ENCODE peak calls at places on chromosomes 3 and 15, in six cellular contexts. One of them, this sample, is unnamed.
A peak's percentile ranks its signal among the peaks of the same experiment; 100 is the strongest.

GRCh38 chr15:60397772-60398445 is at the start of gene ANXA2:
- DNase-seq in sigmoid colon: peak; percentile 95
- DNase-seq in spleen: peak; percentile 94
- DNase-seq in breast epithelium: peak; percentile 92
- DNase-seq in HepG2: no peak
- DNase-seq in vagina: peak; percentile 93
- DNase-seq in this sample: peak; percentile 92

GRCh38 chr3:58526124-58526957 is 10.6 kb downstream of the ACOX2 start:
- DNase-seq in breast epithelium: no peak
- DNase-seq in spleen: no peak
- DNase-seq in sigmoid colon: no peak
- DNase-seq in HepG2: peak; percentile 88
- DNase-seq in vagina: no peak
- DNase-seq in this sample: no peak

GRCh38 chr3:130516645-130517512 is at the start of gene COL6A6:
- DNase-seq in vagina: no peak
- DNase-seq in breast epithelium: no peak
- DNase-seq in spleen: no peak
- DNase-seq in HepG2: no peak
- DNase-seq in sigmoid colon: no peak
- DNase-seq in this sample: no peak

GRCh38 chr15:38398134-38398533 is 55.8 kb upstream of the FAM98B start:
- DNase-seq in breast epithelium: no peak
- DNase-seq in vagina: no peak
- DNase-seq in spleen: no peak
- DNase-seq in HepG2: peak; percentile 13
- DNase-seq in sigmoid colon: peak; percentile 74
- DNase-seq in this sample: peak; percentile 15

GRCh38 chr3:153221748-153222162 is 59.7 kb downstream of the RAP2B start:
- DNase-seq in vagina: no peak
- DNase-seq in spleen: peak; percentile 85
- DNase-seq in breast epithelium: no peak
- DNase-seq in sigmoid colon: peak; percentile 80
- DNase-seq in HepG2: no peak
- DNase-seq in this sample: peak; percentile 49

GRCh38 chr15:44593042-44593736 is 56.2 kb downstream of the EIF3J start:
- DNase-seq in sigmoid colon: no peak
- DNase-seq in vagina: no peak
- DNase-seq in spleen: no peak
- DNase-seq in breast epithelium: no peak
- DNase-seq in HepG2: no peak
- DNase-seq in this sample: no peak

GRCh38 chr3:128998532-128998931 is 2.6 kb upstream of the EFCC1 start:
- DNase-seq in vagina: no peak
- DNase-seq in breast epithelium: no peak
- DNase-seq in HepG2: no peak
- DNase-seq in sigmoid colon: no peak
- DNase-seq in spleen: no peak
- DNase-seq in this sample: no peak

GRCh38 chr15:97072560-97072959 is 742.1 kb downstream of the NR2F2 start:
- DNase-seq in vagina: no peak
- DNase-seq in HepG2: no peak
- DNase-seq in breast epithelium: no peak
- DNase-seq in spleen: no peak
- DNase-seq in sigmoid colon: no peak
- DNase-seq in this sample: no peak

GRCh38 chr3:145776782-145777408 is 384.1 kb downstream of the PLOD2 start:
- DNase-seq in sigmoid colon: no peak
- DNase-seq in HepG2: peak; percentile 47
- DNase-seq in spleen: no peak
- DNase-seq in breast epithelium: no peak
- DNase-seq in vagina: no peak
- DNase-seq in this sample: no peak

GRCh38 chr3:187263270-187263669 is 28.3 kb downstream of the MASP1 start:
- DNase-seq in breast epithelium: no peak
- DNase-seq in vagina: no peak
- DNase-seq in spleen: no peak
- DNase-seq in sigmoid colon: no peak
- DNase-seq in HepG2: no peak
- DNase-seq in this sample: no peak

GRCh38 chr3:158330820-158331219 is 220.9 kb downstream of the RSRC1 start:
- DNase-seq in vagina: no peak
- DNase-seq in breast epithelium: no peak
- DNase-seq in HepG2: no peak
- DNase-seq in sigmoid colon: no peak
- DNase-seq in spleen: no peak
- DNase-seq in this sample: no peak

GRCh38 chr3:193788189-193788946 is 195.4 kb downstream of the OPA1 start:
- DNase-seq in sigmoid colon: peak; percentile 84
- DNase-seq in breast epithelium: no peak
- DNase-seq in spleen: no peak
- DNase-seq in HepG2: peak; percentile 64
- DNase-seq in vagina: no peak
- DNase-seq in this sample: peak; percentile 54

GRCh38 chr3:10964537-10965167 is 27.9 kb upstream of the SLC6A1 start:
- DNase-seq in spleen: no peak
- DNase-seq in breast epithelium: no peak
- DNase-seq in HepG2: no peak
- DNase-seq in sigmoid colon: no peak
- DNase-seq in vagina: no peak
- DNase-seq in this sample: peak; percentile 34

GRCh38 chr3:44929782-44930181 is 46.2 kb downstream of the ZDHHC3 start:
- DNase-seq in HepG2: no peak
- DNase-seq in sigmoid colon: no peak
- DNase-seq in breast epithelium: no peak
- DNase-seq in vagina: no peak
- DNase-seq in spleen: no peak
- DNase-seq in this sample: no peak

GRCh38 chr15:85296615-85297402 is 83.6 kb upstream of the AKAP13 start:
- DNase-seq in breast epithelium: no peak
- DNase-seq in vagina: peak; percentile 88
- DNase-seq in spleen: peak; percentile 81
- DNase-seq in sigmoid colon: peak; percentile 81
- DNase-seq in HepG2: peak; percentile 75
- DNase-seq in this sample: peak; percentile 78

GRCh38 chr15:48411971-48412591 is 80.9 kb downstream of the DUT start:
- DNase-seq in vagina: peak; percentile 83
- DNase-seq in breast epithelium: no peak
- DNase-seq in spleen: no peak
- DNase-seq in HepG2: no peak
- DNase-seq in sigmoid colon: no peak
- DNase-seq in this sample: no peak

GRCh38 chr3:197201840-197202452 is 96.5 kb downstream of the DLG1 start:
- DNase-seq in spleen: no peak
- DNase-seq in breast epithelium: no peak
- DNase-seq in sigmoid colon: no peak
- DNase-seq in vagina: no peak
- DNase-seq in HepG2: no peak
- DNase-seq in this sample: no peak

GRCh38 chr3:69161587-69162196 is 39.3 kb upstream of the LMOD3 start:
- DNase-seq in vagina: no peak
- DNase-seq in spleen: no peak
- DNase-seq in HepG2: peak; percentile 43
- DNase-seq in sigmoid colon: no peak
- DNase-seq in breast epithelium: no peak
- DNase-seq in this sample: no peak

GRCh38 chr15:66862111-66862815 is 160.2 kb downstream of the SMAD6 start:
- DNase-seq in vagina: peak; percentile 40
- DNase-seq in HepG2: no peak
- DNase-seq in sigmoid colon: no peak
- DNase-seq in breast epithelium: peak; percentile 14
- DNase-seq in spleen: peak; percentile 51
- DNase-seq in this sample: peak; percentile 4

GRCh38 chr15:89127054-89127702 is 38.9 kb downstream of the ABHD2 start:
- DNase-seq in spleen: no peak
- DNase-seq in HepG2: no peak
- DNase-seq in breast epithelium: no peak
- DNase-seq in sigmoid colon: no peak
- DNase-seq in vagina: no peak
- DNase-seq in this sample: no peak

GRCh38 chr15:62059818-62060115 is 480 bp downstream of the VPS13C start:
- DNase-seq in sigmoid colon: peak; percentile 66
- DNase-seq in HepG2: peak; percentile 61
- DNase-seq in spleen: no peak
- DNase-seq in breast epithelium: no peak
- DNase-seq in vagina: no peak
- DNase-seq in this sample: peak; percentile 76

GRCh38 chr3:24608701-24609387 is 114.2 kb upstream of the THRB start:
- DNase-seq in HepG2: no peak
- DNase-seq in sigmoid colon: no peak
- DNase-seq in breast epithelium: no peak
- DNase-seq in spleen: no peak
- DNase-seq in vagina: no peak
- DNase-seq in this sample: no peak

GRCh38 chr15:97909291-97909891 is 51.1 kb upstream of the ARRDC4 start:
- DNase-seq in spleen: peak; percentile 84
- DNase-seq in sigmoid colon: peak; percentile 79
- DNase-seq in vagina: no peak
- DNase-seq in HepG2: peak; percentile 33
- DNase-seq in breast epithelium: no peak
- DNase-seq in this sample: peak; percentile 77

GRCh38 chr3:12944849-12945248 is 103.5 kb upstream of the RPL32 start:
- DNase-seq in HepG2: no peak
- DNase-seq in sigmoid colon: no peak
- DNase-seq in breast epithelium: no peak
- DNase-seq in spleen: no peak
- DNase-seq in vagina: no peak
- DNase-seq in this sample: no peak

GRCh38 chr3:12944413-12944812 is 103.0 kb upstream of the RPL32 start:
- DNase-seq in vagina: no peak
- DNase-seq in sigmoid colon: no peak
- DNase-seq in HepG2: no peak
- DNase-seq in breast epithelium: no peak
- DNase-seq in spleen: no peak
- DNase-seq in this sample: no peak

GRCh38 chr3:12940854-12941253 is 99.5 kb upstream of the RPL32 start:
- DNase-seq in breast epithelium: no peak
- DNase-seq in spleen: no peak
- DNase-seq in sigmoid colon: no peak
- DNase-seq in HepG2: no peak
- DNase-seq in vagina: no peak
- DNase-seq in this sample: no peak

GRCh38 chr3:12941495-12942023 is 100.2 kb upstream of the RPL32 start:
- DNase-seq in sigmoid colon: no peak
- DNase-seq in HepG2: no peak
- DNase-seq in breast epithelium: no peak
- DNase-seq in spleen: no peak
- DNase-seq in vagina: no peak
- DNase-seq in this sample: no peak

DNA sequence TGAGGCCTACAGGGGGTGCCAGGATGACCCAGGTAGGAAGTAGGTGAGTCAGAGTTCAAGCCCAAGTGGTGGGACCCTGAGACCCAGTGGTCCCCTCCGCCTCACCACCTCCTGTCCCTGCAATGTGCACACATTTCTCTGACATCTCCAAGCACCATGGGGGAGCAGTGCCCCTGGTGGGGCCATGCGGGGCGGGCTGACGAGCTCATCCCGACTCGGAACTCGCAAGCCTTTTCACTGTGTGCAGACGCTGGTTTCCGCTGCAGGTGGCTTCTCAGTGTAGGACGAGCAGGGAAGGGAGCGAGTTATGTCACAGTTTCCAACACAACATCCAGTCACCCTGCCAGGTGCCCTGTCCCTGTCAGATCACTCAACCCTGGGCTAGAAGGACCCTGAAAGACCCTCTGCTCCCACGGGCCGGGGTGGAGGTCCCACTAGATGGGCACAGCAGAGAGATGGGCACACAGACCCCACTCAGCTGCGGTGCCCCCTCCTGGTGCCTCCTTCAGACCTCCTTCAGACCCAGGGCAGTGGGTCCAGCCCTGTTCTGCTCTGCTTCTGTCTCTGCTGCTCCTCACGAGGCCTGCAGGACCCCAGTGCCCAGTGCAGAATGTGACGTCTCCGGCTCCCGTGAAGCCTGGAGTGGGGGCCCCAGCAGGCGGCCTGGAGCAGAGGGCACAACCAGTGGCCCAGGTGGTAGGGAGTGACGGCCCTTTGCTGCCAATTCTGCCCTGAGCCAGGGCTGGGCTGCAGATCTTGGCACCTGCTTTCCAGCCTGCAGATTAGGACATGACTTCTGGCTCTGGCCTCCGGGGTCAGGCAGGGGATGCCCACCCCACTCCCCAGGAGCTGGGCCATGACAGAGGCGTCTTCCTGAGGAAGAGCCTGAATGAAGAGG is 102.0 kb upstream of the RPL32 start:
- DNase-seq in HepG2: no peak
- DNase-seq in sigmoid colon: no peak
- DNase-seq in breast epithelium: no peak
- DNase-seq in spleen: no peak
- DNase-seq in vagina: no peak
- DNase-seq in this sample: no peak
- H3K4me1 ChIP-seq in HepG2: peaks cover 12% of the 10 kb centered on the region
- H3K4me1 ChIP-seq in sigmoid colon: peaks cover 36% of the 10 kb centered on the region
- H3K4me1 ChIP-seq in breast epithelium: peaks cover 18% of the 10 kb centered on the region
- H3K4me1 ChIP-seq in spleen: peaks cover 100% of the 10 kb centered on the region
- H3K4me1 ChIP-seq in vagina: peaks cover 65% of the 10 kb centered on the region
- H3K4me1 ChIP-seq in this sample: peaks cover 26% of the 10 kb centered on the region

GRCh38 chr3:196050597-196050996 is 31.3 kb downstream of the TFRC start:
- DNase-seq in vagina: no peak
- DNase-seq in sigmoid colon: no peak
- DNase-seq in HepG2: no peak
- DNase-seq in breast epithelium: no peak
- DNase-seq in spleen: no peak
- DNase-seq in this sample: no peak
- TF ChIP-seq POLR2AphosphoS5 in vagina: no peak
- TF ChIP-seq POLR2AphosphoS5 in sigmoid colon: no peak
- TF ChIP-seq POLR2AphosphoS5 in HepG2: no peak
- TF ChIP-seq POLR2AphosphoS5 in breast epithelium: no peak
- TF ChIP-seq POLR2AphosphoS5 in spleen: no peak
- TF ChIP-seq POLR2AphosphoS5 in this sample: no peak

GRCh38 chr3:123586131-123586530 is 1.3 kb upstream of the HACD2 start:
- DNase-seq in breast epithelium: no peak
- DNase-seq in vagina: no peak
- DNase-seq in sigmoid colon: no peak
- DNase-seq in spleen: peak; percentile 76
- DNase-seq in HepG2: peak; percentile 72
- DNase-seq in this sample: peak; percentile 60
- TF ChIP-seq POLR2A in breast epithelium: no peak
- TF ChIP-seq POLR2A in vagina: no peak
- TF ChIP-seq POLR2A in sigmoid colon: no peak
- TF ChIP-seq POLR2A in spleen: no peak
- TF ChIP-seq POLR2A in HepG2: peak; percentile 65
- TF ChIP-seq POLR2A in this sample: no peak

DNA sequence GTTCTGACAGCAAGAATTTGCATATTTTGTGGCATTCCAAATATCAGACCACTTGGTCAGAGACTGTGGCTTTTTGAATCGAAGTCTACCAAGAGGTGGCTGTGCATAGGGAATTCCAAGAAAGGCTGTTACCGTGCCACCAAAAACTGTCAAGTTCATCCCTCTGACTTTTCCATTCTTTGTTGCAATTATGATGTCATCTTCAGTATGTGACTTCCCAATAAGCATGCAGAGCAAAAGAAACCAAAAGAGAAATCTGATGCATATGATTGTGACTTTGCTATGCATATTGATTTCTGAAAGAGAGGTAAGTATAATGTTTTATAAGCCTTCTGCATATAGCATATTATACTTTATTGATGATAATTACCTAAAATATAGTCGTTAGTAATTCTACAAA is 6.5 kb downstream of the BCHE start:
- DNase-seq in breast epithelium: no peak
- DNase-seq in sigmoid colon: no peak
- DNase-seq in HepG2: no peak
- DNase-seq in spleen: no peak
- DNase-seq in vagina: no peak
- DNase-seq in this sample: no peak
- H3K4me1 ChIP-seq in breast epithelium: no peaks in the 10 kb centered on the region
- H3K4me1 ChIP-seq in sigmoid colon: no peaks in the 10 kb centered on the region
- H3K4me1 ChIP-seq in HepG2: no peaks in the 10 kb centered on the region
- H3K4me1 ChIP-seq in spleen: no peaks in the 10 kb centered on the region
- H3K4me1 ChIP-seq in vagina: no peaks in the 10 kb centered on the region
- H3K4me1 ChIP-seq in this sample: no peaks in the 10 kb centered on the region

This sample was measured in transverse colon.